ENCODE peak calls at places on chromosomes 1 and 21, in eight cellular contexts. D, I, A, X, R, C, N and L are unnamed samples.

GRCh38 chr1:151534662-151535278 is 5.3 kb upstream of the TUFT1 start:
- DNase-seq in R (peak), A (peak), D (no peak), I (no peak), N (peak), C (peak), X (peak), L (peak)

GRCh38 chr1:87024936-87025537 is 110.6 kb downstream of the HS2ST1 start:
- DNase-seq in D (peak), X (peak), A (no peak), N (peak), C (no peak), I (no peak), R (peak), L (no peak)

GRCh38 chr1:14970115-14970798 is 183.3 kb upstream of the TMEM51 start:
- DNase-seq in N (peak), D (peak), I (no peak), X (no peak), R (peak), C (no peak), A (peak), L (peak)

GRCh38 chr1:61337981-61338848 is 255.9 kb downstream of the NFIA start:
- DNase-seq in I (peak), R (peak), X (peak), C (no peak), N (peak), A (peak), D (peak), L (peak)

GRCh38 chr1:22039594-22040347 is 12.7 kb upstream of the CDC42 start:
- DNase-seq in A (peak), D (peak), I (no peak), N (peak), R (peak), X (peak), C (peak), L (peak)

GRCh38 chr1:150015733-150016132 is 5.2 kb upstream of the OTUD7B start:
- DNase-seq in A (no peak), D (no peak), I (no peak), X (no peak), R (no peak), N (no peak), C (no peak), L (no peak)

GRCh38 chr21:29423521-29423920 is 124.8 kb downstream of the BACH1 start:
- DNase-seq in N (no peak), R (no peak), I (no peak), A (no peak), X (no peak), C (no peak), D (no peak), L (no peak)

GRCh38 chr1:181538836-181539235 is 55.5 kb downstream of the CACNA1E start:
- DNase-seq in N (no peak), D (no peak), A (no peak), C (no peak), R (no peak), I (no peak), X (no peak), L (no peak)

GRCh38 chr1:240739139-240739538 is 127.2 kb upstream of the GREM2 start:
- DNase-seq in A (no peak), N (peak), X (no peak), R (no peak), D (no peak), C (no peak), I (no peak), L (no peak)

GRCh38 chr1:150152772-150153461 is 3.2 kb downstream of the PLEKHO1 start:
- DNase-seq in I (no peak), R (peak), X (no peak), A (no peak), D (no peak), C (no peak), N (peak), L (no peak)

GRCh38 chr1:160400284-160400645 is at the start of gene VANGL2:
- DNase-seq in I (no peak), N (peak), A (peak), D (no peak), R (no peak), C (peak), X (peak), L (peak)

GRCh38 chr1:9101510-9102146 is 27.3 kb downstream of the GPR157 start:
- DNase-seq in A (peak), X (peak), I (no peak), R (peak), C (no peak), D (no peak), N (peak), L (peak)

GRCh38 chr1:178055779-178056471 is 38.0 kb upstream of the RASAL2 start:
- DNase-seq in A (peak), N (peak), D (no peak), C (no peak), I (no peak), X (no peak), R (peak), L (no peak)

GRCh38 chr1:29849038-29849750 is 612.9 kb downstream of the PTPRU start:
- DNase-seq in X (peak), C (no peak), R (peak), I (no peak), A (peak), N (peak), D (no peak), L (peak)

GRCh38 chr1:30755334-30755733 is 2.2 kb downstream of the LAPTM5 start:
- DNase-seq in A (no peak), C (no peak), R (no peak), X (no peak), D (no peak), I (no peak), N (no peak), L (no peak)

GRCh38 chr21:35475768-35476167 is 426.7 kb upstream of the RUNX1 start:
- DNase-seq in A (no peak), I (no peak), R (peak), X (no peak), D (no peak), C (no peak), N (peak), L (no peak)

GRCh38 chr1:188022661-188023060 is 1193.9 kb downstream of the PLA2G4A start:
- DNase-seq in A (no peak), R (no peak), I (no peak), C (no peak), D (no peak), X (no peak), N (no peak), L (no peak)

GRCh38 chr21:24280591-24280990 is 1326.7 kb downstream of the MRPL39 start:
- DNase-seq in A (no peak), C (no peak), R (no peak), X (no peak), N (no peak), I (no peak), D (no peak), L (no peak)

GRCh38 chr1:3016641-3017439 is 4.4 kb upstream of the ACTRT2 start:
- DNase-seq in X (no peak), C (no peak), A (no peak), D (no peak), I (no peak), R (no peak), N (no peak), L (peak)

GRCh38 chr1:180911640-180912161 is 996 bp upstream of the KIAA1614 start:
- DNase-seq in C (no peak), N (peak), R (no peak), I (no peak), A (no peak), D (no peak), X (no peak), L (no peak)

GRCh38 chr1:21939650-21940374 is 2.7 kb upstream of the HSPG2 start:
- DNase-seq in X (peak), A (peak), C (no peak), D (peak), I (no peak), N (peak), R (peak), L (peak)

GRCh38 chr1:53848025-53848424 is 9.9 kb upstream of the NDC1 start:
- DNase-seq in N (no peak), C (no peak), I (no peak), D (no peak), R (no peak), X (no peak), A (no peak), L (no peak)

GRCh38 chr1:211135342-211135950 is 1.5 kb upstream of the KCNH1 start:
- DNase-seq in I (no peak), A (no peak), C (no peak), N (peak), D (peak), X (peak), R (peak), L (no peak)

GRCh38 chr1:4046836-4047461 is 146.9 kb upstream of the C1orf174 start:
- DNase-seq in I (no peak), N (no peak), X (no peak), C (no peak), R (no peak), D (no peak), A (no peak), L (no peak)

GRCh38 chr1:94926365-94926914 is 470 bp downstream of the CNN3 start:
- DNase-seq in D (peak), X (peak), A (peak), N (peak), I (no peak), R (peak), C (peak), L (peak)

GRCh38 chr1:181918893-181919728 is 142.4 kb downstream of the ZNF648 start:
- DNase-seq in D (no peak), C (no peak), A (no peak), I (no peak), R (no peak), N (no peak), X (no peak), L (no peak)

GRCh38 chr1:32764826-32765545 is 52.2 kb downstream of the YARS1 start:
- DNase-seq in X (no peak), C (no peak), A (peak), R (no peak), I (no peak), N (no peak), D (no peak), L (no peak)

GRCh38 chr21:36104306-36105300 is 30.3 kb upstream of the CBR3 start:
- DNase-seq in N (peak), X (peak), R (peak), C (no peak), A (peak), I (no peak), D (no peak), L (peak)